ENCODE peak calls at places on chromosomes 12 and 14, in seven cellular contexts. One of them, this sample, is unnamed.

GRCh38 chr12:12735301-12735700 is 18.1 kb downstream of the CDKN1B start:
- DNase-seq in uterus: no peak
- DNase-seq in GM12891: no peak
- DNase-seq in HepG2: no peak
- DNase-seq in A549: no peak
- DNase-seq in GM12892: no peak
- DNase-seq in stomach: no peak
- DNase-seq in this sample: no peak

GRCh38 chr14:91929700-91930099 is 17.8 kb downstream of the FBLN5 start:
- DNase-seq in uterus: peak
- DNase-seq in GM12891: no peak
- DNase-seq in HepG2: no peak
- DNase-seq in A549: no peak
- DNase-seq in GM12892: no peak
- DNase-seq in stomach: no peak
- DNase-seq in this sample: no peak

GRCh38 chr14:30855345-30856037 is 18.9 kb upstream of the COCH start:
- DNase-seq in uterus: no peak
- DNase-seq in GM12891: no peak
- DNase-seq in HepG2: no peak
- DNase-seq in A549: no peak
- DNase-seq in GM12892: peak
- DNase-seq in stomach: no peak
- DNase-seq in this sample: no peak

GRCh38 chr12:26135010-26135420 is 10.2 kb upstream of the BHLHE41 start:
- DNase-seq in uterus: no peak
- DNase-seq in GM12891: no peak
- DNase-seq in HepG2: no peak
- DNase-seq in A549: no peak
- DNase-seq in GM12892: no peak
- DNase-seq in stomach: peak
- DNase-seq in this sample: peak

GRCh38 chr14:51743588-51744000 is 91.9 kb downstream of the FRMD6 start:
- DNase-seq in uterus: no peak
- DNase-seq in GM12891: no peak
- DNase-seq in HepG2: no peak
- DNase-seq in A549: no peak
- DNase-seq in GM12892: no peak
- DNase-seq in stomach: no peak
- DNase-seq in this sample: no peak

GRCh38 chr14:33850826-33851225 is 100.0 kb downstream of the EGLN3 start:
- DNase-seq in uterus: no peak
- DNase-seq in GM12891: no peak
- DNase-seq in HepG2: no peak
- DNase-seq in A549: no peak
- DNase-seq in GM12892: no peak
- DNase-seq in stomach: no peak
- DNase-seq in this sample: no peak

GRCh38 chr12:81143057-81143456 is 65.2 kb downstream of the ACSS3 start:
- DNase-seq in uterus: no peak
- DNase-seq in GM12891: no peak
- DNase-seq in HepG2: peak
- DNase-seq in A549: peak
- DNase-seq in GM12892: no peak
- DNase-seq in stomach: peak
- DNase-seq in this sample: no peak

GRCh38 chr12:7068240-7068993 is 7.9 kb downstream of the C1S start:
- DNase-seq in uterus: no peak
- DNase-seq in GM12891: no peak
- DNase-seq in HepG2: no peak
- DNase-seq in A549: no peak
- DNase-seq in GM12892: no peak
- DNase-seq in stomach: no peak
- DNase-seq in this sample: no peak

GRCh38 chr14:25050494-25051170 is 685 bp upstream of the STXBP6 start:
- DNase-seq in uterus: no peak
- DNase-seq in GM12891: no peak
- DNase-seq in HepG2: no peak
- DNase-seq in A549: no peak
- DNase-seq in GM12892: no peak
- DNase-seq in stomach: no peak
- DNase-seq in this sample: no peak

GRCh38 chr14:52852810-52853521 is 61.6 kb upstream of the GNPNAT1 start:
- DNase-seq in uterus: no peak
- DNase-seq in GM12891: no peak
- DNase-seq in HepG2: peak
- DNase-seq in A549: no peak
- DNase-seq in GM12892: no peak
- DNase-seq in stomach: no peak
- DNase-seq in this sample: no peak

GRCh38 chr12:47737936-47738335 is 12.6 kb upstream of the ENDOU start:
- DNase-seq in uterus: no peak
- DNase-seq in GM12891: no peak
- DNase-seq in HepG2: no peak
- DNase-seq in A549: no peak
- DNase-seq in GM12892: no peak
- DNase-seq in stomach: no peak
- DNase-seq in this sample: no peak

GRCh38 chr12:53481108-53481442 is 18.2 kb downstream of the MAP3K12 start:
- DNase-seq in uterus: no peak
- DNase-seq in GM12891: no peak
- DNase-seq in HepG2: no peak
- DNase-seq in A549: no peak
- DNase-seq in GM12892: no peak
- DNase-seq in stomach: no peak
- DNase-seq in this sample: no peak

GRCh38 chr12:65952737-65953209 is 128.5 kb downstream of the HMGA2 start:
- DNase-seq in uterus: no peak
- DNase-seq in GM12891: no peak
- DNase-seq in HepG2: peak
- DNase-seq in A549: peak
- DNase-seq in GM12892: no peak
- DNase-seq in stomach: no peak
- DNase-seq in this sample: peak

GRCh38 chr14:99028041-99028440 is 244.0 kb downstream of the BCL11B start:
- DNase-seq in uterus: no peak
- DNase-seq in GM12891: no peak
- DNase-seq in HepG2: no peak
- DNase-seq in A549: no peak
- DNase-seq in GM12892: no peak
- DNase-seq in stomach: no peak
- DNase-seq in this sample: no peak

GRCh38 chr12:27361372-27361771 is 28.7 kb downstream of the BMAL2 start:
- DNase-seq in uterus: no peak
- DNase-seq in GM12891: no peak
- DNase-seq in HepG2: no peak
- DNase-seq in A549: no peak
- DNase-seq in GM12892: no peak
- DNase-seq in stomach: no peak
- DNase-seq in this sample: no peak

GRCh38 chr14:93042968-93043940 is 72.5 kb downstream of the ITPK1 start:
- DNase-seq in uterus: no peak
- DNase-seq in GM12891: no peak
- DNase-seq in HepG2: peak
- DNase-seq in A549: peak
- DNase-seq in GM12892: no peak
- DNase-seq in stomach: peak
- DNase-seq in this sample: peak

GRCh38 chr14:87944987-87945604 is 47.9 kb downstream of the GALC start:
- DNase-seq in uterus: no peak
- DNase-seq in GM12891: no peak
- DNase-seq in HepG2: peak
- DNase-seq in A549: peak
- DNase-seq in GM12892: no peak
- DNase-seq in stomach: no peak
- DNase-seq in this sample: no peak

GRCh38 chr14:105312973-105313372 is 1.6 kb upstream of the PACS2 start:
- DNase-seq in uterus: no peak
- DNase-seq in GM12891: no peak
- DNase-seq in HepG2: no peak
- DNase-seq in A549: no peak
- DNase-seq in GM12892: no peak
- DNase-seq in stomach: no peak
- DNase-seq in this sample: no peak

GRCh38 chr14:105315211-105315721 is 718 bp downstream of the PACS2 start:
- DNase-seq in uterus: no peak
- DNase-seq in GM12891: peak
- DNase-seq in HepG2: peak
- DNase-seq in A549: peak
- DNase-seq in GM12892: no peak
- DNase-seq in stomach: peak
- DNase-seq in this sample: peak

GRCh38 chr14:105313381-105314286 is 914 bp upstream of the PACS2 start:
- DNase-seq in uterus: no peak
- DNase-seq in GM12891: peak
- DNase-seq in HepG2: no peak
- DNase-seq in A549: no peak
- DNase-seq in GM12892: no peak
- DNase-seq in stomach: peak
- DNase-seq in this sample: peak

GRCh38 chr14:105315941-105316562 is 1.5 kb downstream of the PACS2 start:
- DNase-seq in uterus: no peak
- DNase-seq in GM12891: peak
- DNase-seq in HepG2: no peak
- DNase-seq in A549: no peak
- DNase-seq in GM12892: no peak
- DNase-seq in stomach: no peak
- DNase-seq in this sample: no peak

GRCh38 chr14:105314287-105315185 is at the start of gene PACS2:
- DNase-seq in uterus: peak
- DNase-seq in GM12891: peak
- DNase-seq in HepG2: peak
- DNase-seq in A549: peak
- DNase-seq in GM12892: peak
- DNase-seq in stomach: peak
- DNase-seq in this sample: peak
- TF ChIP-seq POLR2A in uterus: peak
- TF ChIP-seq POLR2A in GM12891: no peak
- TF ChIP-seq POLR2A in HepG2: peak
- TF ChIP-seq POLR2A in A549: peak
- TF ChIP-seq POLR2A in GM12892: no peak
- TF ChIP-seq POLR2A in stomach: no peak
- TF ChIP-seq POLR2A in this sample: no peak

DNA sequence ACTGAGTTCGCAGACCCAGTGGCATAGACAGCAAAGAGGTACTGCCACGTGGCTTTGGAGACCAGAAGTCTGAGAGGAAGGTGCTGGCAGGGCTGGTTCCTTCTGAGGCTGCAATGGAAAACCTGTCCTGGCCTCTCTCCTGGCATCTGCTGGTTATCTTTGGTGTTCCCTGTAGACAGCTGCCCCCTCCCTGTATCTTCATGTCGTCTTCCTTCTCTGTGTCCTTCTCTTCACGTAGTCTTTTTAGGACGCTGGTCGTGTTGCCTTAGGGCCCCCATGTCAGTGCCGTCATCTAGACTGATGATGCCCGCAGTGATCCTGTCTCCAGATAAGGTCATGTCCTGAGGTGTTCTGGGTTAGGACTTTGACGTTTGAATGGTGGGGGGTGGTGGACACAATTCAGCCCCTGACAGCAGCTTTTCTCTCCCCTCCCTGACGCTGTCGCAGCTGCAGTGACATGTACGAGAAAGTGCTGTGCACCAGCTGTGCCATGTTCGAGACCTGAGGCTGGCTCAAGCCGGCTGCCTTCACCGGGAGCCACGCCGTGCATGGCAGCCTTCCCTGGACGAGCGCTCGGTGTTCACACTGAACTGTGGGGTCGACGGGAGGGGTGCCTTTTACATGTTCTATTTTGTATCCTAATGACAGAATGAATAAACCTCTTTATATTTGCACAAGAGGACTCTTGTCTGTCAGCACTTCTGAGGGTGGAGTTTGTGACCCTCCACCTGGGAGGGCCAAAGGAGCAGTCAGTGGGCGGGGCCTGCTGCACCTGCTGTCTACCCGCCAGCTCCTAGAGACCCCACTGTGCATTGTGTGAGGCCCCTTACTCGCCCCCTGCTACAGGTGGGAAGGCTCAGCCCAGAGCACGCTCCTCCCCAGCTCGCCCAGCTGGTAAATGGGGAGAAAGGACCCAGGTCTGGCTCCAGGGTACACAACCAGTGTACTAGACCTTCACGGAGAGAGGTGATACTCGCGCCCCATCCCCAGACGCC is 6.3 kb downstream of the SIVA1 start:
- DNase-seq in uterus: no peak
- DNase-seq in GM12891: no peak
- DNase-seq in HepG2: no peak
- DNase-seq in A549: no peak
- DNase-seq in GM12892: no peak
- DNase-seq in stomach: no peak
- DNase-seq in this sample: no peak
- TF ChIP-seq POLR2A in uterus: no peak
- TF ChIP-seq POLR2A in GM12891: no peak
- TF ChIP-seq POLR2A in HepG2: peak
- TF ChIP-seq POLR2A in A549: no peak
- TF ChIP-seq POLR2A in GM12892: no peak
- TF ChIP-seq POLR2A in stomach: no peak
- TF ChIP-seq POLR2A in this sample: no peak

DNA sequence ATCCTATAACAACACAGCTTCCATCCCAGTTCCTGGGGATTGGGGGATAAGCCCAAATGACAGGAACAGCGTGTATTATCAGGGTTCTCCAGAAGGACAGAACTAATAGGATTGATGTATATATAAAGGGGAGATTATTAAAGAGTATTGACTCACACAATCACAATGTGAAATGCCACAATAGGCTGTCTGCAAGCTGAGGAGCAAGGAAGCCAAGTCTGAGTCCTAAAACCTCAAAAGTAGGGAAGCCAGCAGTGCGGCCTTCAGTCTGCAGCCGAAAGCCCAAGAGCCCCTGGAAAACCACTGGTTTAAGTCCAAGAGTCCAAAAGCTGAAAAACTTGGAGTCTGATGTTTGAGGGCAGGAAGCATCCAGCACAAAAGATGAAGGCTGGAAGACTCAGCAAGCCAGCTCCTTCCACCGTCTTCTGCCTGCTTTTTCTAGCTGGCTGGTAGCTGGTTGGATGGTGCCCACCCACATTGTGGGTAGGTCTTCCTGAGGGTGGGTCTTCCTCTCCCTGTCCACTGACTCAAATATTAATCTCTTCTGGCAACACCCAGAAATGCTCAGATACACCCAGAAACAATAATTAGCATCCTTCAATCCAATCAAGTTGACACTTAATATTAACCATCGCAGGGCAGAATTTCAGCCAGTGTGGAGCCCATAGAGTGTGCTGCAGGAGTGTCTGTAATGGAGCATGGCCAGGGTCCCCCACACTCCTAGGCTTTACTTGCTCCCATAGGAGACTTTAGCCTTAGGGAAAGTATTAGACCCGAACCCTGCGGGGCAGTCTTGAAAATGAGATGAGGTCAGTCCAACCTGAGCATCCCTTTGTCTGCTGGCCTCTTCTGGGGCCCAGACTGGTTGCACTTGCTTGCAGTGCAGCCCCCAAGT is 111.1 kb downstream of the SINHCAF start:
- DNase-seq in uterus: no peak
- DNase-seq in GM12891: no peak
- DNase-seq in HepG2: no peak
- DNase-seq in A549: no peak
- DNase-seq in GM12892: no peak
- DNase-seq in stomach: no peak
- DNase-seq in this sample: no peak
- TF ChIP-seq POLR2A in uterus: no peak
- TF ChIP-seq POLR2A in GM12891: no peak
- TF ChIP-seq POLR2A in HepG2: no peak
- TF ChIP-seq POLR2A in A549: no peak
- TF ChIP-seq POLR2A in GM12892: no peak
- TF ChIP-seq POLR2A in stomach: no peak
- TF ChIP-seq POLR2A in this sample: no peak

GRCh38 chr12:108649126-108649525 is 15.4 kb upstream of the SELPLG start:
- DNase-seq in uterus: no peak
- DNase-seq in GM12891: no peak
- DNase-seq in HepG2: no peak
- DNase-seq in A549: no peak
- DNase-seq in GM12892: no peak
- DNase-seq in stomach: no peak
- DNase-seq in this sample: no peak
- TF ChIP-seq POLR2A in uterus: no peak
- TF ChIP-seq POLR2A in GM12891: no peak
- TF ChIP-seq POLR2A in HepG2: no peak
- TF ChIP-seq POLR2A in A549: no peak
- TF ChIP-seq POLR2A in GM12892: no peak
- TF ChIP-seq POLR2A in stomach: no peak
- TF ChIP-seq POLR2A in this sample: no peak